ENCODE peak calls at places on chromosome 17, in seven cellular contexts. A, R, W, O, J, S and T are unnamed samples.

GRCh38 chr17:28364665-28365363 is at the start of gene SEBOX:
- DNase-seq in A (no peak), R (no peak), W (no peak), O (no peak), J (no peak), S (no peak), T (no peak)

GRCh38 chr17:27793168-27793905 is 7.0 kb downstream of the NOS2 start:
- DNase-seq in A (peak), R (no peak), W (peak), O (peak), J (peak), S (no peak), T (peak)

GRCh38 chr17:6574689-6575595 is 18.6 kb upstream of the PITPNM3 start:
- DNase-seq in A (peak), R (peak), W (no peak), O (peak), J (peak), S (no peak), T (peak)

GRCh38 chr17:69084911-69085310 is 24.2 kb upstream of the ABCA9 start:
- DNase-seq in A (no peak), R (no peak), W (peak), O (no peak), J (peak), S (peak), T (no peak)

GRCh38 chr17:37761065-37761464 is 16.2 kb upstream of the HNF1B start:
- DNase-seq in A (no peak), R (no peak), W (no peak), O (no peak), J (no peak), S (no peak), T (no peak)

GRCh38 chr17:81514735-81515529 is 2.3 kb upstream of the ACTG1 start:
- DNase-seq in A (peak), R (no peak), W (peak), O (no peak), J (peak), S (peak), T (no peak)

GRCh38 chr17:30556374-30557332 is 79.4 kb downstream of the GOSR1 start:
- DNase-seq in A (no peak), R (no peak), W (no peak), O (no peak), J (peak), S (no peak), T (no peak)

GRCh38 chr17:7217113-7217987 is 2.3 kb downstream of the DLG4 start:
- DNase-seq in A (peak), R (no peak), W (peak), O (no peak), J (peak), S (no peak), T (no peak)

GRCh38 chr17:75811174-75811573 is 26.6 kb downstream of the UNK start:
- DNase-seq in A (no peak), R (no peak), W (no peak), O (no peak), J (no peak), S (no peak), T (no peak)

GRCh38 chr17:63552211-63552610 is 1.9 kb downstream of the DCAF7 start:
- DNase-seq in A (no peak), R (no peak), W (no peak), O (no peak), J (no peak), S (no peak), T (no peak)

GRCh38 chr17:59266748-59267147 is 46.4 kb downstream of the GDPD1 start:
- DNase-seq in A (no peak), R (no peak), W (no peak), O (no peak), J (no peak), S (no peak), T (no peak)

GRCh38 chr17:77124192-77124908 is 16.4 kb upstream of the SEC14L1 start:
- DNase-seq in A (peak), R (no peak), W (no peak), O (no peak), J (no peak), S (no peak), T (no peak)

GRCh38 chr17:7383742-7384488 is 3.0 kb downstream of the TNK1 start:
- DNase-seq in A (no peak), R (no peak), W (peak), O (peak), J (peak), S (no peak), T (peak)

DNA sequence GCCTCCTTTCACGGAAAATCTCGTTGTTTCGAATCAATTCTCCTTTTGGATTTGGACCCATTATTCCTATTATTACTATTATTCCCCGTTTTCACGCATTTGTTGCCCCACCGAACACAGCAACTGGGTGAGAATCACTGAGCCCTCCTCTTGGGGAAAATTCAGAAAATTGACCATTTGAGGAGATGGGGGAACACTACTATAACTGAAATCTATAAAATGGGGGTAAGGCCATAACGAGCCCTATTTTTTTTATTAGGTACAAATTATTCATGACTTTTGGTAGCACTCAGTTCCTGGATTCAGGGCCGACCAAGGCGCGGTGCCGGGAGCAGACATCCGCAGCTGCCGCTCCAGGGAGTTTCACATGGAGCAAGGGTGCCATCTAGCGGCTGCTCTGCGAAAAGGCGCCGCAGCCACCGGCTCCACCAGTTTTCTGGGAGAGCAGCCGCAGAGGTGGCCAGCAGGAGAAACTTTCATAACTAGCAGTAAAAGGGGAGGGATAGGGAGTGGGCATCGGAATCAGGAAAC is 3.3 kb upstream of the HOXB8 start:
- DNase-seq in A (peak), R (no peak), W (peak), O (peak), J (peak), S (peak), T (peak)
- TF ChIP-seq TAF1 in A (no peak), R (no peak), W (no peak), O (no peak), J (no peak), S (no peak), T (no peak)

GRCh38 chr17:4877089-4877488 is 22.2 kb upstream of the C17orf107 start:
- DNase-seq in A (no peak), R (no peak), W (no peak), O (no peak), J (no peak), S (no peak), T (no peak)
- TF ChIP-seq POLR2AphosphoS5 in A (no peak), R (no peak), W (no peak), O (no peak), J (no peak), S (no peak), T (no peak)

GRCh38 chr17:71500761-71501555 is 619.9 kb upstream of the SOX9 start:
- DNase-seq in A (no peak), R (no peak), W (no peak), O (no peak), J (no peak), S (no peak), T (no peak)

GRCh38 chr17:71505200-71505599 is 615.6 kb upstream of the SOX9 start:
- DNase-seq in A (no peak), R (no peak), W (no peak), O (no peak), J (no peak), S (no peak), T (no peak)

GRCh38 chr17:71503710-71504471 is 616.9 kb upstream of the SOX9 start:
- DNase-seq in A (no peak), R (no peak), W (no peak), O (no peak), J (no peak), S (no peak), T (no peak)

GRCh38 chr17:71501716-71502115 is 619.1 kb upstream of the SOX9 start:
- DNase-seq in A (no peak), R (no peak), W (no peak), O (no peak), J (no peak), S (no peak), T (no peak)

DNA sequence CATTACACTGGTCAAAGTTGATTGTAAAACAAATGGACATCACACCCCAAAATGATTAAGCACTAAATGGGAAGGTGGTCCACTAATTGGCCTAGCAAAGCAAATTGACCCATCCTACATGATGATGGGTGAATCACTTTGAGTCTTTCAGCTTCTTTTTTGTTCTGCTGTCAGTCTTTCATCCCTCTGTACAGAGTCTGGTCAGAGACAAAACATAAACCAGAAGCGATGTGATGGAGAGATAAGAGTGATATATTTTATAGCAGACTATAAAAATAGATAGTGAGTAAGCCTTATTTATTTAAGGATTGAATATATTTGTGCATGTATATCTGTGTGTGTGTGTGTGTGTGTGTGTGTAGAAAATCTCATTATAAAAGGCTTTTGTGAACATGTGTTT is 618.4 kb upstream of the SOX9 start:
- DNase-seq in A (no peak), R (no peak), W (peak), O (no peak), J (no peak), S (no peak), T (no peak)
- TF ChIP-seq TAF1 in A (no peak), R (no peak), W (no peak), O (no peak), J (no peak), S (no peak), T (no peak)

DNA sequence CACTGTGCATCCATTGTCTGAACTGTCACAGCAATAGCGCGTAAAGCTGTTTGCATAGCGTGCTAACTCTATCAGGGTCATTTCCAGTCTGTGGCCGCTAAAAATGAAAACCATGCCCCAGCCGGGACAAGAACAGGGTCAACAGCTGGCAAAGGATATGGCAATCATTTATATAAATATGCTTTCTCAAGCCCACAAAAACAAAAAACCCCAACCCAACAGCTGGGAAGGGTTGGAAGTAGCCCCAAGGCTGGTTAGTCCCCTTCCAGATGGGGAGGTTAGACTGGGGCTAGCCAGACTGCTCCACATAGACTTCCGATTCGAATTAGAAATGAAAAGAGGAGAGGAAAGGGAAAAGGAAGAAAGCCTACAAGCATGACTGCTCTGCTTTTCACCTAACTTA is 203.3 kb upstream of the TBX2 start:
- DNase-seq in A (no peak), R (no peak), W (peak), O (no peak), J (no peak), S (peak), T (no peak)
- TF ChIP-seq POLR2AphosphoS5 in A (no peak), R (no peak), W (no peak), O (no peak), J (no peak), S (no peak), T (no peak)

DNA sequence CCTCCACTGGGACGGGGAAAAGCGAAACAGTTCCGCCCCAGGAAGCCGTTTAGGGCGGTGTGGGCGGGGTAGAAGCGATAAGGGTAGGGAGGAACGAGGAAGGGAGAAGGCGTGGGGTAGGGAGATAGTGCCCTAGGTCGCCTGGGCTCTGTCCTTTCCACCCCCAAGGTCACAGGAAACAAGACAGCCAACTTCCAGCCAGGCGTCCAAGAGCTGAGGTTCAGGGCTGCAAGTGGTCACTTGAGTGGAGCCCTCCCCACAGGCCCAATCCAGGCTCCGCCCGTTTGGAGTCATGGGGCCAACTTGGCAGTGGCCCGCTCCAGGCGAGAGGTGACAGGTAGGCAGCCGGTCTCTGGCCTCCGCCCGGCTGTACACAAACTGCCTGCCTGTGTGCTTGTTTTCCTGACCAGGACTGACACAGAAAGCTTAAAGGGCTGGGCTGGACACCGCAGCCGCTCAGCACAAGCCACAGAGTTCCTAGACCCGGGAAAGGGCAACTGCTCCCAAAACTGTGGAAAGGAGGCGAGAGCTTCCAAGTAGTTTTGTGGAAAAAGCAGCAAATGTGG is at the start of gene RILP:
- DNase-seq in A (peak), R (no peak), W (no peak), O (no peak), J (peak), S (peak), T (peak)
- TF ChIP-seq TAF1 in A (peak), R (no peak), W (no peak), O (no peak), J (no peak), S (peak), T (no peak)

GRCh38 chr17:60526726-60527125 is 684 bp upstream of the APPBP2 start:
- DNase-seq in A (peak), R (no peak), W (peak), O (no peak), J (no peak), S (no peak), T (no peak)

GRCh38 chr17:60527701-60528100 is 1.7 kb upstream of the APPBP2 start:
- DNase-seq in A (no peak), R (no peak), W (no peak), O (no peak), J (no peak), S (no peak), T (no peak)

GRCh38 chr17:60525347-60525623 is 757 bp downstream of the APPBP2 start:
- DNase-seq in A (no peak), R (no peak), W (no peak), O (no peak), J (peak), S (no peak), T (no peak)

GRCh38 chr17:60524463-60525346 is 1.3 kb downstream of the APPBP2 start:
- DNase-seq in A (peak), R (no peak), W (peak), O (no peak), J (peak), S (no peak), T (no peak)

DNA sequence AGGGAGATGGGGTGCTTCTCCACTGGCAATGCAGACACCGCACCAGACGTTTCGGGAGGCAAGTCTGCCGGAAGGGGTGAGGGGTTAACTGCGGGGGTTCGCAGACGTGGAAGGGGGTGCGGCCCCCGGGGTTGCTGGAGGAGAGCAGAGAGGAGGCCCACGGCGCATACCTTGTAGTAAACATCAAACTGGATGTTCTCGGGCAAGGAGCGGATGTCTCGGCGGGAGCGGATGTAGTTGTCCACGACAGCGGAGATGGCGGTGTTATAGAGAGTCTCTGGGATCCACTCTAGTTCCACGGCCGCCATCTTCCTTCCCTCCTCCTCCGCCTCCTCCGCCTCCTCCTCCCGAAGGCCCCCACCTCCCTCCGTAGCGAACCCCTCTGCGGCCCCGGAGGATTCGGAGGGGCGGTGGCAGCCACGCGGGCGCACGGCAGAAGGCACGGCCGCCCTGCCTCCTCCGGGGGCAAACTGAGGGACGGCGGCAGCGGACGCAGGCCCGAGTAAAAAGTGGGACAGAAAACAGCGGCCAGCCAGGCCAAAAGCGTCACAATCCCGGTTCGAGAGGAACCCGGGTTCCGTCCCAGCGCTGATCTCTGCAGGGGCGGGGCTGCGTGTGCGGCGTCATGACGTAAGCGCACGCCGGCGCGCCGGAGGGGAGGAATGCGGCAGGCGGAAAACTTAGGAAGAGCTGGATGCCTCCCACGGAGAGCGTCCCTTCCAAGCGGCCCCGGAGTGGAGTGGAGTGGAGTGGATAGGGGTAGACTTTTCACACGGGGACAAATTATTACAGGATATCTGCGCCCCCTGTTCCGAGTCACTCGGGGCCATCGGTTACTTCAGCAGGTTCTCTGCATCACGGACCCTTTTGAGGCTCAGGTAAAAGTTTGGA is at the start of gene APPBP2:
- DNase-seq in A (peak), R (peak), W (peak), O (peak), J (peak), S (peak), T (peak)
- TF ChIP-seq POLR2AphosphoS5 in A (peak), R (peak), W (peak), O (peak), J (peak), S (peak), T (peak)